ENCODE peak calls at places on chromosomes 16 and 17, in nine cellular contexts. D is DND-41, L is mammary epithelial cell, Y is fibroblast of lung, V is GM23338, W is PC-9, Q is GM12878, O is endothelial cell of umbilical vein, F is neural progenitor cell. Z is an unnamed sample.

GRCh38 chr16:26027060-26027459 is 335.3 kb downstream of the HS3ST4 start:
- DNase-seq in D (no peak), L (no peak), Y (no peak), V (no peak), W (no peak), Q (no peak), O (no peak), F (no peak), Z (no peak)

GRCh38 chr16:81609323-81609892 is 164.8 kb downstream of the CMIP start:
- DNase-seq in D (no peak), L (no peak), Y (no peak), V (no peak), W (no peak), Q (no peak), O (no peak), F (no peak), Z (no peak)

GRCh38 chr17:78127888-78128615 is 503 bp downstream of the TMC6 start:
- DNase-seq in D (no peak), L (peak; percentile 40), Y (no peak), V (peak; percentile 68), W (no peak), Q (no peak), O (no peak), F (peak; percentile 76), Z (no peak)

GRCh38 chr17:13725286-13725990 is 123.7 kb upstream of the HS3ST3A1 start:
- DNase-seq in D (no peak), L (no peak), Y (peak; percentile 70), V (no peak), W (no peak), Q (no peak), O (no peak), F (no peak), Z (no peak)

GRCh38 chr17:66982011-66982508 is 17.6 kb downstream of the CACNG4 start:
- DNase-seq in D (no peak), L (no peak), Y (no peak), V (no peak), W (no peak), Q (no peak), O (no peak), F (no peak), Z (no peak)

GRCh38 chr17:538096-538973 is 176.3 kb downstream of the VPS53 start:
- DNase-seq in D (no peak), L (no peak), Y (peak; percentile 57), V (peak; percentile 43), W (no peak), Q (no peak), O (peak; percentile 75), F (peak; percentile 52), Z (no peak)

GRCh38 chr16:53434436-53435065 is at the start of gene RBL2:
- DNase-seq in D (peak; percentile 78), L (peak; percentile 81), Y (peak; percentile 83), V (peak; percentile 83), W (peak; percentile 59), Q (no peak), O (peak; percentile 85), F (peak; percentile 87), Z (no peak)

GRCh38 chr16:19396555-19397011 is 21.1 kb upstream of the TMC5 start:
- DNase-seq in D (no peak), L (peak; percentile 16), Y (no peak), V (no peak), W (peak; percentile 96), Q (no peak), O (no peak), F (no peak), Z (no peak)

GRCh38 chr16:11015607-11016006 is 71.2 kb downstream of the CLEC16A start:
- DNase-seq in D (no peak), L (no peak), Y (no peak), V (no peak), W (no peak), Q (no peak), O (no peak), F (no peak), Z (no peak)

GRCh38 chr17:77184474-77184873 is 43.7 kb downstream of the SEC14L1 start:
- DNase-seq in D (no peak), L (peak; percentile 39), Y (peak; percentile 75), V (no peak), W (no peak), Q (no peak), O (no peak), F (no peak), Z (no peak)

GRCh38 chr17:77034677-77035424 is 105.9 kb upstream of the SEC14L1 start:
- DNase-seq in D (no peak), L (no peak), Y (no peak), V (no peak), W (no peak), Q (no peak), O (no peak), F (no peak), Z (no peak)

GRCh38 chr17:1110844-1111598 is 68.8 kb downstream of the ABR start:
- DNase-seq in D (no peak), L (peak; percentile 96), Y (peak; percentile 89), V (no peak), W (peak; percentile 87), Q (no peak), O (peak; percentile 92), F (no peak), Z (peak; percentile 57)

GRCh38 chr17:21295036-21295952 is 10.8 kb downstream of the MAP2K3 start:
- DNase-seq in D (no peak), L (peak; percentile 63), Y (no peak), V (no peak), W (no peak), Q (no peak), O (peak; percentile 3), F (no peak), Z (no peak)

DNA sequence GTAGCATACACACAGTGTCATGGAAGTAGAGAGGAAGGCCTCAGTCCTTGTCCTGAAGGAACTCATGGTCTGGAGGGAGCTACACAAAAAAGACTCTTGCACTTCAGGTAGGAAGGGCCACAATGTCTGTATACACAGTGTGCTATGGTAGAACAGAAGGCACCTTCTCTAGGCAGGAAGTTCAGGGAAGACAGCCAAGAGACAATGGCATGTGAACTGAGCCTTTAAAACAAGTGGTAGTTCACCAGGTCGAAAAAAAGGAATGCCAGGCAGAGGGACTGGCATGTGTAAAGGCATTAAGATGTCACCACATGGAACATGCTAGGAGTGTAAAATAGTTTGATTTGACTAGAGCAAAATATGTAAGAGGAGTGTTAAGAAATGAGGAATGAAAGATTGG is 9.7 kb downstream of the GNAO1 start:
- DNase-seq in D (no peak), L (no peak), Y (no peak), V (no peak), W (no peak), Q (no peak), O (no peak), F (no peak), Z (no peak)
- H3K4me1 ChIP-seq in D (peaks cover 77% of the 10 kb centered on the region), L (no peaks in the 10 kb centered on the region), Y (no peaks in the 10 kb centered on the region), V (peaks cover 42% of the 10 kb centered on the region), W (peaks cover 15% of the 10 kb centered on the region), Q (peaks cover 22% of the 10 kb centered on the region), O (no peaks in the 10 kb centered on the region), F (peaks cover 7% of the 10 kb centered on the region), Z (peaks cover 5% of the 10 kb centered on the region)

DNA sequence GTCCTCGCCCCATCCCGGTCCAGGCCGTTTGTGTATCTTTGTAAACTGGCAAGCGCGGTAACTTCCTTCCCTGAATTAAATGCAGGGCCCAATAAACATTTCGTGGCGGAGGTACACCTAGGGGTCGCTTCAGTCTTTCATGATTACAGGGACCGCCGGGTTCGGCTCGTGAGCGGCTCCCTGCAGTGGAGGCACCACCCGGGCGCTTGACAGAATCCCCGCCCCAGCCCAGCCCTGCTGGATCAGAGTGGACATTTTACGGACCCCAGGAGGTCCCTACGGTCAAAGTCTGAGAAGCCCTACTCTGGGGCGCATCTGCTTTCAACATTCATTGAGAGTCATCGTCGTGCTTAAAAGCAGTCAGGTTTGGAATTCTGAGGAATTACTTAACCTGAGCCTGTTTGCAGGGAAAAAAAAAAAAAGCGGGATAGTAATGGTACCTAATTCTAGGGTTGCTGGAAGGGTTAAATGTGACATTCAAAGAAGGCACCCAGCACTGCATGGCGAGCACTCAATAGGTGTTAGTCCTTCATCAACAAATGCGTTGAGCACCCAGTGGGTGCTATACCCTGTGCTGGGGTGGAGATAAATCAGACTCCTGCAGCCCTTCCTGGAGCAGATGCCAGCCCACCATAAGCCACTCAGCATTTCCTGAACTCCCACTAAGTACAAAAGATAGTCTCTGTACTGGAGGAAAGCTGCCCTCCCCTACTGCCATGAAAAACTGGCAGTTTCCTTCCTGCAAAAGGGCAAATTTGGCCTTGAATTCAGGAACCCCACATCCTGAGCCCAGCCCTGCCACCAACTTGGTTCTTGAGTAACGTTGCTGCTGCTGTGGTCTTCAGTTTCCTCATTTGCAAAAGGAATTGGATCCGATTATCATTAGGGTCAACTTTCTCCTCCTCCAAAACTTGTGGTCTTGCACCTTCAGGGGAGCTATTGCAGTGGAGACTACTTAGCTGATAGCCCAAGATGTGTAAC is 658 bp upstream of the DUSP3 start:
- DNase-seq in D (no peak), L (no peak), Y (no peak), V (peak; percentile 69), W (no peak), Q (no peak), O (peak; percentile 71), F (peak; percentile 56), Z (no peak)
- H3K4me2 ChIP-seq in D (no peak overlapping the region), L (peak overlapping the region; percentile 95), Y (peak overlapping the region; percentile 75), V (peak overlapping the region; percentile 79), W (peak overlapping the region; percentile 92), Q (peak overlapping the region; percentile 91), O (peak overlapping the region; percentile 62), F (peak overlapping the region; percentile 83), Z (peak overlapping the region; percentile 90)

DNA sequence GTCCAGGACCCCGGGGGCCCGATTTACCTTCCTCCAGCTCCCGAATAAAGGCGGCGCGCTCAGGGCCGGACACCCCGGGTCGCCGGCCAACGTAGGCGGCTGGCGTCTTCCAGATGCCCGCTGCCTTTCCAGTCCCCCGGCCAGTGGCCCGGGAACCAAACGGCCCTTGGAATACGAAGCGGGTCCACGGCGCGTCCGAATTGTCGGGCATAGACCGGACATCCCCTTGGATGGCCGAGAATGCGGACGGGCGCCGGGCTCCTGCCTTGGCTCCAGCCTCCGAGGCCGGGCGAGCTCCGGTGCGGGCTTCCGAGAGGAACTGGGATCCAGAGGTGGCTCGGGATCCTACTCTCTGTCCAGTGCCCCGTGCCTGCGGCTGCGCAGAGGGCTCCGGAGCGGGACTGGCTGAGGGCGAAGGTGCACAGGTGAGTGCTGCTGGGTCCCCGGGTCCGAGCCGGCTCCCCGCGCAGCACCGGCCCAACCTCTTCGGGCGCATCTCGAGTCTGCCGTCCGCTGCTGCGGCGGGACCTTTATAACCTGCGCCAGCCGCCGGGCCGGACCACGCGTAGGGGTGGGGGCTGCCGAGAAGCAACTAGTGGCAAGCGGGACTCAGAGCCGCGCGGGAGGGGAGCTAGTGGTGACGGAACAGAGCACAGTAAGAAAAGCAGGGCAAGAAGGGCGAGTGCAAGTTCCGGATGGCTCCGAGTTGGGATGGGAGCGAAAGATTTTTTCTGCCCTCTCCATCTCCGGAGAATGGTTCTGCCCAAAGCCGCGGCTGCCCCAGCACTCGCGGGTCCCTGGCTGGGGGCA is at the start of gene HAP1:
- DNase-seq in D (no peak), L (peak; percentile 67), Y (peak; percentile 19), V (peak; percentile 76), W (no peak), Q (no peak), O (peak; percentile 23), F (peak; percentile 79), Z (no peak)
- TF ChIP-seq EZH2 in D (no peak), L (no peak), Y (peak; percentile 90), V (peak; percentile 26), W (peak; percentile 76), Q (no peak), O (peak; percentile 97), F (peak; percentile 77), Z (peak; percentile 90)

DNA sequence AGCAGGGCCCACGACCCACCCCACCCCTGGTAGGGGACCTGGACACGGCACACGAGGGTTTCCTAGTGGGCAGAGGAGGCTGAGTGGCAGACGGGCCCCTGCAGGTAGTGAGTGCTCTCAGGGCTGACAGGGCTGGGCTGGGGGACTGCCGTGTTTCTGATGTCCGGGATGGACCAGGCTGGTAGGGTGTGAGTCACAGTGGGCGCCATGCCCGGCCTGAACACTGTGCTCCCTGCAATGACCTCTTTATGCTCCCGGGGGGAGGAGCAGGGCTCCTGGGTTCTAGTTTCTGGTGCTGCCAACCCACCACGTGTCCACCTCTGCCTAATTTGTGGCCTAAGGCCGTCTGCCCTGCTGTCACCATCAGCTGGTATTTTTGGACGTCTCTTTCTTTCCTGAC is 26.3 kb downstream of the ARHGAP23 start:
- DNase-seq in D (no peak), L (peak; percentile 75), Y (peak; percentile 78), V (no peak), W (peak; percentile 74), Q (no peak), O (peak; percentile 80), F (no peak), Z (no peak)
- H3K4me1 ChIP-seq in D (peaks cover 55% of the 10 kb centered on the region), L (peaks cover 58% of the 10 kb centered on the region), Y (peaks cover 39% of the 10 kb centered on the region), V (peaks cover 54% of the 10 kb centered on the region), W (peaks cover 65% of the 10 kb centered on the region), Q (peaks cover 11% of the 10 kb centered on the region), O (peaks cover 53% of the 10 kb centered on the region), F (peaks cover 65% of the 10 kb centered on the region), Z (peaks cover 58% of the 10 kb centered on the region)